ENCODE peak calls at places on chromosome 17, in seven cellular contexts. T, M, U, R, I, Y and Z are unnamed samples.

GRCh38 chr17:68790931-68791330 is 164.3 kb downstream of the ABCA8 start:
- DNase-seq in U (no peak), Y (no peak), I (no peak), T (no peak), M (no peak), R (no peak), Z (no peak)

GRCh38 chr17:21394265-21394664 is 18.1 kb downstream of the KCNJ12 start:
- DNase-seq in M (no peak), Y (no peak), T (no peak), R (no peak), I (no peak), U (peak), Z (no peak)

GRCh38 chr17:79428988-79429387 is 181.9 kb downstream of the RBFOX3 start:
- DNase-seq in U (no peak), I (no peak), R (no peak), Y (no peak), M (no peak), T (no peak), Z (no peak)

GRCh38 chr17:17063546-17064122 is 21.4 kb downstream of the MPRIP start:
- DNase-seq in Y (no peak), T (no peak), R (no peak), I (no peak), M (no peak), U (no peak), Z (no peak)

GRCh38 chr17:67942810-67943209 is 53.5 kb downstream of the C17orf58 start:
- DNase-seq in I (no peak), U (peak), Y (no peak), R (peak), M (no peak), T (no peak), Z (peak)

GRCh38 chr17:27807567-27808470 is 7.5 kb upstream of the NOS2 start:
- DNase-seq in R (peak), I (no peak), M (no peak), T (no peak), U (no peak), Y (peak), Z (no peak)

GRCh38 chr17:49588312-49588711 is 12.6 kb downstream of the NXPH3 start:
- DNase-seq in Y (no peak), R (no peak), U (no peak), T (no peak), I (no peak), M (no peak), Z (no peak)

GRCh38 chr17:33234930-33235685 is 58.0 kb downstream of the ASIC2 start:
- DNase-seq in Y (no peak), U (peak), R (no peak), I (no peak), T (no peak), M (no peak), Z (peak)

GRCh38 chr17:72978593-72979218 is 113.8 kb downstream of the SLC39A11 start:
- DNase-seq in U (no peak), I (no peak), R (peak), M (no peak), T (no peak), Y (no peak), Z (no peak)

GRCh38 chr17:27756467-27757371 is 43.6 kb downstream of the NOS2 start:
- DNase-seq in I (no peak), Y (no peak), T (peak), U (peak), M (peak), R (peak), Z (peak)

GRCh38 chr17:76867578-76868175 is 527 bp upstream of the MGAT5B start:
- DNase-seq in I (no peak), M (no peak), U (peak), Y (no peak), T (no peak), R (peak), Z (peak)

GRCh38 chr17:3510090-3510489 is 34.3 kb downstream of the ASPA start:
- DNase-seq in Y (no peak), T (no peak), R (no peak), M (no peak), I (no peak), U (no peak), Z (no peak)

GRCh38 chr17:19753049-19753444 is 4.9 kb upstream of the ALDH3A1 start:
- DNase-seq in R (no peak), U (peak), Y (no peak), M (no peak), T (peak), I (no peak), Z (peak)

GRCh38 chr17:58370309-58370708 is 18.3 kb upstream of the SUPT4H1 start:
- DNase-seq in M (no peak), R (no peak), Y (no peak), U (no peak), T (no peak), I (no peak), Z (no peak)

GRCh38 chr17:2948721-2949468 is 114.5 kb downstream of the OR1D5 start:
- DNase-seq in Y (no peak), R (no peak), T (no peak), I (no peak), M (no peak), U (no peak), Z (no peak)

GRCh38 chr17:38428150-38428642 is at the start of gene ARHGAP23:
- DNase-seq in U (peak), I (no peak), R (no peak), Y (no peak), M (no peak), T (no peak), Z (peak)

GRCh38 chr17:77200711-77201110 is 59.9 kb downstream of the SEC14L1 start:
- DNase-seq in U (no peak), Y (no peak), R (no peak), M (no peak), T (no peak), I (no peak), Z (peak)

GRCh38 chr17:62703269-62703775 is 75.9 kb downstream of the MRC2 start:
- DNase-seq in M (no peak), R (no peak), T (no peak), Y (no peak), U (peak), I (no peak), Z (peak)

GRCh38 chr17:29504711-29505110 is 62.1 kb downstream of the ABHD15 start:
- DNase-seq in Y (no peak), M (no peak), U (peak), I (no peak), T (no peak), R (no peak), Z (no peak)

GRCh38 chr17:51873302-51873701 is 285.2 kb downstream of the CA10 start:
- DNase-seq in Y (no peak), M (no peak), I (no peak), R (no peak), T (no peak), U (no peak), Z (no peak)

GRCh38 chr17:51346218-51346982 is 86.1 kb downstream of the UTP18 start:
- DNase-seq in M (peak), Y (no peak), U (no peak), T (no peak), I (no peak), R (no peak), Z (no peak)

GRCh38 chr17:39617100-39617445 is 9.4 kb upstream of the NEUROD2 start:
- DNase-seq in R (no peak), M (no peak), T (no peak), U (no peak), Y (no peak), I (no peak), Z (no peak)
- H2AFZ ChIP-seq in R (peak), M (no peak), T (no peak), U (peak), Y (no peak), I (no peak), Z (no peak)

DNA sequence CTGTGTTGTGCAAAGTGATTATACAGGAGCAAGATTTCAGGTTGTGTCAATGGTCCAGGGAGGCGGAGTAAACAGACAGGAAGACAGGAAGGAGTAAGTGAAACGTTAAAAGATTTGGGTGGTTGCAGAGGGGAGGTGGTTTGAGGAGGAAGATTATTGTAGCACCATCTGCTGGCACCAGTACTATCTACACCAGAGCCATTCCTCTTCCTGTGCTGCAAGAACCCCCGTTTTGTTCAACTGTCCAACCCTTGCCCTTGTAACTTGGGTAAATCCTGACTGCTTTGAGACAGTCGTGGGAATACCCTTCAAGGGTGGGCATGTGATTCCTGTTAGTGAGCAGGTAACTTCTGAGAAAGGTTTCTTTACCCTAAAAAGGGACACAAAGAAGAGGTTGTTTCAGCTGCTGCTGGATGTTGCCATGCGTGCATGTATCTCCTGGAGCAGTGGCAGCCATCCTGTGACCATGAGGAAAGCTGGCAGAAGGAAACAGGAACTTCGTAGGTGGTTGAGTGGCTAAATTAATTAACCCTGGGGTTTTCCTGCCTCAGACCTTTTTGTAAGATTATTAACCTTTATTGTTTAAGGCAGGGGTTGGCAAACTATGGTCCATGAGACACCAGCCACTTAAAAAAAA is 124.1 kb downstream of the PRKCA start:
- DNase-seq in M (peak), Y (no peak), R (peak), T (peak), U (peak), I (no peak), Z (no peak)
- TF ChIP-seq CTCF in M (peak), Y (peak), R (peak), T (peak), U (no peak), I (peak), Z (peak)

GRCh38 chr17:81242421-81243332 is 3.6 kb downstream of the NDUFAF8 start:
- DNase-seq in U (no peak), T (no peak), I (no peak), R (no peak), M (no peak), Y (no peak), Z (no peak)
- TF ChIP-seq POLR2A in U (no peak), T (no peak), I (no peak), R (peak), M (no peak), Y (peak), Z (peak)

GRCh38 chr17:56173026-56173425 is 19.8 kb downstream of the ANKFN1 start:
- DNase-seq in U (no peak), M (no peak), R (no peak), I (no peak), T (no peak), Y (no peak), Z (no peak)
- H2AFZ ChIP-seq in U (peak), M (no peak), R (no peak), I (no peak), T (no peak), Y (no peak), Z (no peak)

GRCh38 chr17:80737106-80738019 is 192.7 kb downstream of the RPTOR start:
- DNase-seq in R (no peak), Y (peak), U (no peak), M (no peak), T (no peak), I (no peak), Z (no peak)
- TF ChIP-seq CTCF in R (no peak), Y (peak), U (no peak), M (no peak), T (no peak), I (peak), Z (no peak)

DNA sequence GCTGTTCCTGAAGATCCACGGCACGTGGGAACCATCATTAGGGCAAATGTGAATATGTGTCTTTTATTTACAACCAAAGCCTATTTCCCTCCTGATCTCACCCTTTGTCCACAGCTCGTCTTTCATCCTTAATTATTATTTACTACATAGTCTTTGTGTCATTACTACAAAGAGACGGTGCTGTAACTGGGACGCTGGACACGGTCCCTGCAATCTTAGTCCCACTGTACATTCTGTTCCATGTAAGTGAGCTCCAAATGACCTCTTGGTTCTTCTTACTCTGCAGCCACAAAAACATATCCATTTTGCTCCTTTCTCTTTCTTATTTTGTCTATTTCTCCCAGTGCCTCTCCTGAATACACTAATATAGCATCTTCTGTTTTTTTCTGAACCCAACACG is 12.7 kb upstream of the KRT23 start:
- DNase-seq in I (no peak), T (no peak), U (no peak), R (no peak), M (no peak), Y (no peak), Z (no peak)
- TF ChIP-seq POLR2A in I (no peak), T (no peak), U (no peak), R (no peak), M (no peak), Y (no peak), Z (no peak)

GRCh38 chr17:82302498-82302963 is 14.9 kb downstream of the CD7 start:
- DNase-seq in M (no peak), I (no peak), T (no peak), U (no peak), R (no peak), Y (no peak), Z (no peak)
- H2AFZ ChIP-seq in M (no peak), I (no peak), T (no peak), U (no peak), R (peak), Y (peak), Z (no peak)

GRCh38 chr17:1109606-1110523 is 69.9 kb downstream of the ABR start:
- DNase-seq in R (no peak), U (no peak), M (peak), I (no peak), T (no peak), Y (no peak), Z (no peak)
- TF ChIP-seq CTCF in R (no peak), U (no peak), M (peak), I (no peak), T (no peak), Y (no peak), Z (peak)